ENCODE peak calls at places on chromosomes 1 and 21, in eight cellular contexts. One of them, this sample, is unnamed.

GRCh38 chr21:34836933-34837505 is 168.2 kb downstream of the CLIC6 start:
- DNase-seq in astrocyte of the cerebellum: no peak
- DNase-seq in right atrium auricular region: no peak
- DNase-seq in Calu3: no peak
- DNase-seq in H54: no peak
- DNase-seq in NCI-H1436: no peak
- DNase-seq in HTR-8/SVneo: no peak
- DNase-seq in MCF 10A: no peak
- DNase-seq in this sample: no peak

GRCh38 chr1:31618916-31619846 is 1.7 kb downstream of the HCRTR1 start:
- DNase-seq in right atrium auricular region: no peak
- DNase-seq in NCI-H1436: no peak
- DNase-seq in Calu3: no peak
- DNase-seq in MCF 10A: no peak
- DNase-seq in HTR-8/SVneo: no peak
- DNase-seq in H54: no peak
- DNase-seq in astrocyte of the cerebellum: no peak
- DNase-seq in this sample: no peak

GRCh38 chr1:204080163-204080903 is 7.4 kb downstream of the SOX13 start:
- DNase-seq in astrocyte of the cerebellum: peak
- DNase-seq in right atrium auricular region: no peak
- DNase-seq in NCI-H1436: peak
- DNase-seq in MCF 10A: peak
- DNase-seq in Calu3: peak
- DNase-seq in HTR-8/SVneo: peak
- DNase-seq in H54: peak
- DNase-seq in this sample: peak

GRCh38 chr1:228415853-228416216 is 826 bp downstream of the TRIM17 start:
- DNase-seq in Calu3: no peak
- DNase-seq in right atrium auricular region: no peak
- DNase-seq in astrocyte of the cerebellum: no peak
- DNase-seq in NCI-H1436: no peak
- DNase-seq in H54: no peak
- DNase-seq in HTR-8/SVneo: no peak
- DNase-seq in MCF 10A: no peak
- DNase-seq in this sample: no peak

GRCh38 chr1:173341307-173341706 is 134.2 kb upstream of the TNFSF4 start:
- DNase-seq in NCI-H1436: no peak
- DNase-seq in HTR-8/SVneo: no peak
- DNase-seq in astrocyte of the cerebellum: peak
- DNase-seq in Calu3: no peak
- DNase-seq in right atrium auricular region: peak
- DNase-seq in H54: no peak
- DNase-seq in MCF 10A: peak
- DNase-seq in this sample: no peak

GRCh38 chr1:246012271-246012854 is 494.7 kb downstream of the SMYD3 start:
- DNase-seq in H54: no peak
- DNase-seq in right atrium auricular region: no peak
- DNase-seq in astrocyte of the cerebellum: no peak
- DNase-seq in NCI-H1436: peak
- DNase-seq in MCF 10A: peak
- DNase-seq in Calu3: peak
- DNase-seq in HTR-8/SVneo: peak
- DNase-seq in this sample: peak

GRCh38 chr1:117607471-117607870 is 1.6 kb downstream of the TENT5C start:
- DNase-seq in Calu3: no peak
- DNase-seq in HTR-8/SVneo: no peak
- DNase-seq in H54: no peak
- DNase-seq in NCI-H1436: no peak
- DNase-seq in MCF 10A: no peak
- DNase-seq in astrocyte of the cerebellum: no peak
- DNase-seq in right atrium auricular region: no peak
- DNase-seq in this sample: no peak

GRCh38 chr1:94994805-94995204 is 67.9 kb upstream of the CNN3 start:
- DNase-seq in NCI-H1436: no peak
- DNase-seq in astrocyte of the cerebellum: no peak
- DNase-seq in right atrium auricular region: no peak
- DNase-seq in MCF 10A: no peak
- DNase-seq in HTR-8/SVneo: no peak
- DNase-seq in Calu3: no peak
- DNase-seq in H54: no peak
- DNase-seq in this sample: no peak

GRCh38 chr1:234980657-234981396 is 147.8 kb downstream of the TOMM20 start:
- DNase-seq in MCF 10A: peak
- DNase-seq in astrocyte of the cerebellum: peak
- DNase-seq in right atrium auricular region: peak
- DNase-seq in HTR-8/SVneo: peak
- DNase-seq in H54: no peak
- DNase-seq in Calu3: peak
- DNase-seq in NCI-H1436: no peak
- DNase-seq in this sample: peak

GRCh38 chr1:154779563-154780189 is 90.4 kb downstream of the KCNN3 start:
- DNase-seq in HTR-8/SVneo: no peak
- DNase-seq in Calu3: no peak
- DNase-seq in H54: no peak
- DNase-seq in astrocyte of the cerebellum: no peak
- DNase-seq in right atrium auricular region: no peak
- DNase-seq in NCI-H1436: no peak
- DNase-seq in MCF 10A: no peak
- DNase-seq in this sample: no peak

GRCh38 chr1:161019767-161020572 is 982 bp downstream of the F11R start:
- DNase-seq in astrocyte of the cerebellum: no peak
- DNase-seq in HTR-8/SVneo: no peak
- DNase-seq in NCI-H1436: no peak
- DNase-seq in right atrium auricular region: no peak
- DNase-seq in Calu3: no peak
- DNase-seq in H54: no peak
- DNase-seq in MCF 10A: peak
- DNase-seq in this sample: peak

GRCh38 chr1:165958306-165958705 is 130.9 kb downstream of the UCK2 start:
- DNase-seq in MCF 10A: no peak
- DNase-seq in Calu3: no peak
- DNase-seq in H54: no peak
- DNase-seq in astrocyte of the cerebellum: no peak
- DNase-seq in NCI-H1436: no peak
- DNase-seq in right atrium auricular region: no peak
- DNase-seq in HTR-8/SVneo: no peak
- DNase-seq in this sample: no peak